ENCODE peak calls at places on chromosomes 11 and 22, in five cellular contexts. L, J, F, W and P are unnamed samples.

GRCh38 chr11:72793081-72793451 is 781 bp downstream of the STARD10 start:
- DNase-seq in L (no peak), F (no peak), J (no peak), W (no peak), P (no peak)

GRCh38 chr11:118180300-118180703 is 3.9 kb upstream of the SCN2B start:
- DNase-seq in W (no peak), L (peak; percentile 74), J (no peak), F (peak; percentile 42), P (no peak)

GRCh38 chr11:19715373-19715772 is 2.7 kb downstream of the NAV2 start:
- DNase-seq in L (no peak), J (no peak), W (no peak), F (peak; percentile 98), P (peak; percentile 69)

GRCh38 chr11:14374922-14375630 is 16.1 kb upstream of the RRAS2 start:
- DNase-seq in W (no peak), J (no peak), F (no peak), L (no peak), P (no peak)

GRCh38 chr11:119377112-119377901 is 4.2 kb downstream of the USP2 start:
- DNase-seq in J (no peak), W (no peak), F (no peak), L (no peak), P (no peak)

GRCh38 chr22:41732096-41732772 is 32.9 kb downstream of the MEI1 start:
- DNase-seq in J (no peak), F (no peak), W (no peak), L (no peak), P (no peak)

GRCh38 chr11:18461909-18462308 is 6.3 kb downstream of the LDHAL6A start:
- DNase-seq in W (no peak), J (no peak), L (no peak), F (no peak), P (no peak)

GRCh38 chr11:81033779-81034550 is 1593.1 kb upstream of the TENM4 start:
- DNase-seq in W (no peak), L (peak; percentile 40), J (no peak), F (no peak), P (no peak)

GRCh38 chr11:32752001-32752400 is 42.5 kb downstream of the CCDC73 start:
- DNase-seq in J (no peak), L (no peak), W (no peak), F (no peak), P (no peak)

GRCh38 chr11:23022854-23023253 is 162.6 kb upstream of the CCDC179 start:
- DNase-seq in W (no peak), L (no peak), F (no peak), J (no peak), P (no peak)

GRCh38 chr11:93686812-93687211 is 25.3 kb downstream of the CEP295 start:
- DNase-seq in F (peak; percentile 44), L (no peak), J (no peak), W (no peak), P (peak; percentile 12)

GRCh38 chr22:49530671-49531532 is 296.8 kb downstream of the BRD1 start:
- DNase-seq in F (no peak), L (no peak), J (no peak), W (no peak), P (no peak)

GRCh38 chr22:24026056-24026455 is 15.0 kb downstream of the CABIN1 start:
- DNase-seq in F (no peak), J (no peak), W (no peak), L (no peak), P (no peak)

GRCh38 chr11:104001474-104001873 is 35.0 kb upstream of the DDI1 start:
- DNase-seq in F (peak; percentile 21), L (no peak), W (no peak), J (no peak), P (peak; percentile 41)

GRCh38 chr11:120061036-120061760 is 76.7 kb downstream of the TRIM29 start:
- DNase-seq in F (peak; percentile 30), L (peak; percentile 36), J (no peak), W (no peak), P (no peak)

GRCh38 chr11:57444362-57445074 is 15.8 kb upstream of the RTN4RL2 start:
- DNase-seq in J (no peak), F (peak; percentile 55), W (no peak), L (no peak), P (no peak)

GRCh38 chr11:127074151-127074761 is 73.7 kb upstream of the KIRREL3 start:
- DNase-seq in J (no peak), L (peak; percentile 88), W (peak; percentile 76), F (peak; percentile 75), P (peak; percentile 29)

GRCh38 chr11:64156235-64157011 is 9.5 kb downstream of the MACROD1 start:
- DNase-seq in F (no peak), W (no peak), J (no peak), L (peak; percentile 80), P (no peak)

GRCh38 chr11:844693-845644 is 2.3 kb downstream of the TSPAN4 start:
- DNase-seq in F (peak; percentile 91), W (no peak), L (no peak), J (no peak), P (peak; percentile 92)

GRCh38 chr22:20319041-20319744 is 667 bp downstream of the DGCR6L start:
- DNase-seq in L (peak; percentile 34), F (peak; percentile 40), J (no peak), W (no peak), P (peak; percentile 8)

GRCh38 chr22:43812149-43812842 is at the start of gene EFCAB6:
- DNase-seq in W (peak; percentile 73), J (peak; percentile 92), L (peak; percentile 95), F (peak; percentile 93), P (peak; percentile 91)

GRCh38 chr11:91310085-91310484 is 914.5 kb upstream of the FAT3 start:
- DNase-seq in L (no peak), W (no peak), F (no peak), J (no peak), P (no peak)

GRCh38 chr11:9150501-9150900 is 59.1 kb upstream of the SCUBE2 start:
- DNase-seq in F (peak; percentile 81), L (no peak), J (no peak), W (no peak), P (peak; percentile 66)

GRCh38 chr22:37432708-37433054 is 5.4 kb upstream of the ELFN2 start:
- DNase-seq in J (no peak), F (no peak), L (no peak), W (no peak), P (no peak)

GRCh38 chr11:67113231-67113721 is 5.8 kb upstream of the KDM2A start:
- DNase-seq in W (peak; percentile 79), L (no peak), J (no peak), F (no peak), P (no peak)

GRCh38 chr11:35141538-35141937 is 2.6 kb downstream of the CD44 start:
- DNase-seq in J (no peak), W (no peak), F (no peak), L (no peak), P (no peak)

GRCh38 chr22:42300286-42301071 is 30.0 kb upstream of the TCF20 start:
- DNase-seq in F (no peak), L (no peak), W (no peak), J (no peak), P (no peak)

GRCh38 chr22:26979294-26979693 is 321.9 kb downstream of the MIAT start:
- DNase-seq in W (no peak), L (no peak), F (no peak), J (no peak), P (peak; percentile 1)

GRCh38 chr22:48652796-48653195 is 1174.9 kb downstream of the BRD1 start:
- DNase-seq in J (no peak), F (no peak), L (no peak), W (no peak), P (no peak)

GRCh38 chr11:15539645-15540044 is 424.9 kb downstream of the INSC start:
- DNase-seq in L (no peak), W (no peak), F (no peak), J (peak; percentile 9), P (no peak)